ENCODE peak calls at places on chromosome 9, in four cellular contexts. One of them, this sample, is unnamed.

GRCh38 chr9:129458663-129459549 is 162.0 kb downstream of the C9orf50 start:
- DNase-seq in NCI-H2029: no peak
- DNase-seq in IMR-90: no peak
- DNase-seq in RWPE1: no peak
- DNase-seq in this sample: peak; percentile 44

GRCh38 chr9:109574061-109574882 is 76.2 kb upstream of the PTPN3 start:
- DNase-seq in NCI-H2029: peak; percentile 63
- DNase-seq in IMR-90: peak; percentile 68
- DNase-seq in RWPE1: peak; percentile 81
- DNase-seq in this sample: peak; percentile 33

GRCh38 chr9:93206576-93207155 is 22.7 kb downstream of the WNK2 start:
- DNase-seq in RWPE1: no peak
- DNase-seq in IMR-90: no peak
- DNase-seq in NCI-H2029: no peak
- DNase-seq in this sample: no peak

GRCh38 chr9:132804576-132805295 is 73.3 kb downstream of the AK8 start:
- DNase-seq in IMR-90: no peak
- DNase-seq in RWPE1: no peak
- DNase-seq in NCI-H2029: peak; percentile 9
- DNase-seq in this sample: no peak

GRCh38 chr9:1077616-1078015 is 27.5 kb downstream of the DMRT2 start:
- DNase-seq in IMR-90: no peak
- DNase-seq in NCI-H2029: no peak
- DNase-seq in RWPE1: no peak
- DNase-seq in this sample: no peak

GRCh38 chr9:38417003-38417965 is 7.0 kb downstream of the IGFBPL1 start:
- DNase-seq in RWPE1: peak; percentile 31
- DNase-seq in IMR-90: no peak
- DNase-seq in NCI-H2029: peak; percentile 29
- DNase-seq in this sample: peak; percentile 33

GRCh38 chr9:109640232-109641078 is 139.5 kb upstream of the PALM2AKAP2 start:
- DNase-seq in NCI-H2029: peak; percentile 53
- DNase-seq in RWPE1: peak; percentile 76
- DNase-seq in IMR-90: peak; percentile 22
- DNase-seq in this sample: peak; percentile 95

GRCh38 chr9:123548749-123549545 is 192.9 kb downstream of the CRB2 start:
- DNase-seq in IMR-90: no peak
- DNase-seq in RWPE1: no peak
- DNase-seq in NCI-H2029: no peak
- DNase-seq in this sample: no peak

GRCh38 chr9:131723632-131724031 is 16.2 kb downstream of the RAPGEF1 start:
- DNase-seq in NCI-H2029: no peak
- DNase-seq in IMR-90: no peak
- DNase-seq in RWPE1: no peak
- DNase-seq in this sample: no peak

GRCh38 chr9:114988962-114989599 is 58.7 kb upstream of the TNFSF8 start:
- DNase-seq in NCI-H2029: no peak
- DNase-seq in RWPE1: peak; percentile 24
- DNase-seq in IMR-90: no peak
- DNase-seq in this sample: no peak

This sample was measured in H54.